ENCODE peak calls at places on chromosomes 2 and 18, in eight cellular contexts. L, C, U, X, E, S, V and B are unnamed samples. For H3K9me3, the result is how much of the 10 kb centered on the place peaks cover.

GRCh38 chr18:26307161-26307773 is 81.0 kb downstream of the TAF4B start:
- DNase-seq in C (no peak), U (no peak), X (peak), E (no peak), L (peak), S (peak), V (no peak), B (no peak)

GRCh38 chr2:219155054-219155644 is 5.5 kb downstream of the NHEJ1 start:
- DNase-seq in C (peak), U (peak), S (peak), X (peak), L (peak), E (no peak), V (peak), B (no peak)

GRCh38 chr2:25112113-25112512 is 56.3 kb downstream of the POMC start:
- DNase-seq in S (no peak), L (no peak), U (no peak), C (no peak), V (no peak), X (no peak), E (no peak), B (no peak)

GRCh38 chr18:62693659-62694058 is 21.7 kb upstream of the PHLPP1 start:
- DNase-seq in C (no peak), X (peak), E (no peak), U (no peak), V (no peak), L (no peak), S (no peak), B (no peak)

GRCh38 chr2:113831156-113831555 is 58.7 kb upstream of the ACTR3 start:
- DNase-seq in U (no peak), S (no peak), C (no peak), L (peak), V (no peak), X (no peak), E (no peak), B (no peak)

GRCh38 chr18:77131652-77132368 is 773 bp downstream of the MBP start:
- DNase-seq in C (peak), L (no peak), S (no peak), V (peak), E (peak), X (no peak), U (peak), B (peak)

GRCh38 chr2:203328735-203329549 is 748 bp downstream of the ABI2 start:
- DNase-seq in C (no peak), L (peak), V (peak), U (peak), S (peak), E (no peak), X (peak), B (peak)

GRCh38 chr2:237390235-237390634 is 23.7 kb downstream of the COL6A3 start:
- DNase-seq in V (no peak), S (no peak), C (no peak), E (no peak), L (no peak), U (no peak), X (no peak), B (no peak)

GRCh38 chr18:48575658-48576453 is 37.0 kb downstream of the CTIF start:
- DNase-seq in X (peak), C (peak), L (no peak), U (no peak), V (no peak), E (no peak), S (no peak), B (peak)

GRCh38 chr2:129459881-129460280 is 519.6 kb upstream of the RAB6C start:
- DNase-seq in X (no peak), S (no peak), E (no peak), V (no peak), U (no peak), C (no peak), L (no peak), B (no peak)
- H3K9me3 ChIP-seq in X (under half), S (under half), E (under half), V (under half), U (under half), C (under half), L (half or more), B (under half)

DNA sequence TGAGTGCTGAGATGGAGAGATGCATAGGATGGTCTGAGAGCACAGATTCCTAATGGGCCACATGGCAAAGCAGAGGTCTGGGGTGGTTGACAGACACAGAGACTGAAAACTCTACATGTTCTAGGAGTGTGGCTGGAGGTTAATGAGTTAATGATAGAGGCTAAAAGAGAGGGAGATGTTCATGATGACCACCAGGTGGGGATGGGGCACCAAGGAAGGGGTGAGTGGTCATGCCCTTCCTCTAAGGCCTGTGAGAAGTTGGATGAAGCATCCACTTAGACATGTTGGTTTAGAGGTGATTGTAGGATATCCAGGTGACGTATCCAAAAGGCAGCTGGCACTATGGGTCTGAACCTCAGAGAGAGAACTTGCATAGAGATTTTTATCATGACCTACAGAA is 102.1 kb downstream of the LRP2 start:
- DNase-seq in E (no peak), X (no peak), L (no peak), U (no peak), S (no peak), C (no peak), V (no peak), B (no peak)
- TF ChIP-seq CTCF in E (no peak), X (peak), L (no peak), U (no peak), S (no peak), C (no peak), V (no peak), B (no peak)

DNA sequence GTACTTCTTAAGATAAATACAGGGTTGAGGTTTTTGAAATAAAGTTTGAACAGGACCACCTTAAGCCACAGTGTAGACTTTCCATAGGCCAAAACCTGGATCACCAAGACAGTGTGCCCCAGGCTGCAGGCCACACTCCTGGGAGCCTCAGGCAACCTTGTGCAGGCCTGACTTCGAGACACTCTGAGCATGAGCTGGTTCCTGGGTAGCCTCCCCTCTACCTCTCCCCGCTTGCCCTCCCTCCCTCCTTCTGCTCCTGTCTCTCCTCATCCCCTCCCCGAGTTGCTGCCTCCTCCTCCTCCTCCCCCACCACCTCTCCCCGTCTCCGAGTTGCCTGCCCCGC is 10.6 kb upstream of the PROC start:
- DNase-seq in V (no peak), S (peak), E (no peak), C (no peak), X (no peak), U (no peak), L (no peak), B (no peak)
- TF ChIP-seq POLR2A in V (no peak), S (no peak), E (no peak), C (no peak), X (no peak), U (no peak), L (no peak), B (no peak)

DNA sequence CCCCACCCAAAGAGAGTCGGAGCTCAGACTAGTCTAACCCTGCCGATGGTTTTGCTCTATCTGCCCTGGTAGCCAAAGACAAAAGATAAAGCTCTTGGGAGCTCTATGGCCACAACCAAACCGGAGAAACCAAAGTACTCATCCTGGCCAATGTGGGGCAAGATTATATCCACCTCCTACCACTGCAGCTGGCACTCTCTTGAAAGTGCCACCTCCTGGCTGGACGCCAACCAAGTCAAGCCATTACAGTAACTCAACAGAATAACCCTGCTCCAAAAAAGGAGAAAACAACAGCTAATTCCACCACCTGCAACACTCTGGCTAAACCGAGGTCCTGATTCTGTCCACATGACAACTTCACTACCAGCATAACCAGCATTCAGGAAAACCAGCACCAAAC is 57.6 kb downstream of the SESTD1 start:
- DNase-seq in X (no peak), U (no peak), S (no peak), C (no peak), L (no peak), V (no peak), E (no peak), B (no peak)
- H3K9me3 ChIP-seq in X (half or more), U (under half), S (under half), C (under half), L (under half), V (under half), E (half or more), B (under half)

DNA sequence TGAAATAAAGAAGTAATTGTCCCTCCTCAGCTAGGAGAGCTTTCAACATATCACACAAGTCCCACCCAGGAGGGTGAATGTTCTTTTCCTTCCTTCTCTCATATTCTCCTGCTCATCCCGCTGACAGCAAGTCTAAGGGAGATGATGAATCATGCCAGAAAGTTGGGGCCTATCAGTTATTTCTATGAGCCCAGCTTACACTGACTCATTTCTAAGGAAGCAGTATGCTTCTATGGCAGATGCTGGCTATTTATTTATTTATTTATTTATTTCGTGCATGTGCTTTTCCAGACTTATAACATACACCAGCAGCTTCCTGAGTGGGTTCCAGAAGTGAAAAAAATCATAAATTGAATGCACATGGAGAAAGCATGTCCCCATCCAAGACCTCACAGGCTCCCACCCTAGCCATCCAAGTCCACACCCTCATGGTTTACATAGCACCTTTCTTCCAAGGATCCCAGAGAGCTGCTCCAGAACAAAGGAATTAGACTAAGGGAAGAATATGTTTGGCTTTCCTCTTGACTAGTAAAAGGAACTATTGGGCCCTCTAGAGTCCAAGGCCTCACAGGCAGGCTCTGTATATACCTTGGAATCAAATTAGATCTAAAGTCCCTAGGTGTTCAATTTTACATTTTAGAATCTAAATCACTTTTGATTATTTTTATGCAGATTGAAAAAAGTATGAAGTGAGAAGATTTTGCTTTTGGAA is 1074.2 kb upstream of the ZEB2 start:
- DNase-seq in E (no peak), C (no peak), U (no peak), L (peak), V (no peak), S (peak), X (no peak), B (no peak)
- TF ChIP-seq CTCF in E (no peak), C (no peak), U (no peak), L (no peak), V (no peak), S (peak), X (no peak), B (no peak)

GRCh38 chr2:208356846-208357574 is 49.6 kb upstream of the PTH2R start:
- DNase-seq in X (no peak), S (no peak), C (no peak), E (no peak), U (no peak), L (no peak), V (no peak), B (no peak)

GRCh38 chr2:208360259-208361076 is 46.1 kb upstream of the PTH2R start:
- DNase-seq in V (no peak), L (no peak), C (no peak), X (no peak), E (no peak), U (no peak), S (no peak), B (peak)

GRCh38 chr2:208361077-208361441 is 45.5 kb upstream of the PTH2R start:
- DNase-seq in L (no peak), S (no peak), X (no peak), C (no peak), V (no peak), U (no peak), E (no peak), B (peak)

GRCh38 chr2:208359632-208359986 is 47.0 kb upstream of the PTH2R start:
- DNase-seq in S (no peak), E (no peak), X (no peak), L (no peak), U (no peak), C (no peak), V (no peak), B (peak)

DNA sequence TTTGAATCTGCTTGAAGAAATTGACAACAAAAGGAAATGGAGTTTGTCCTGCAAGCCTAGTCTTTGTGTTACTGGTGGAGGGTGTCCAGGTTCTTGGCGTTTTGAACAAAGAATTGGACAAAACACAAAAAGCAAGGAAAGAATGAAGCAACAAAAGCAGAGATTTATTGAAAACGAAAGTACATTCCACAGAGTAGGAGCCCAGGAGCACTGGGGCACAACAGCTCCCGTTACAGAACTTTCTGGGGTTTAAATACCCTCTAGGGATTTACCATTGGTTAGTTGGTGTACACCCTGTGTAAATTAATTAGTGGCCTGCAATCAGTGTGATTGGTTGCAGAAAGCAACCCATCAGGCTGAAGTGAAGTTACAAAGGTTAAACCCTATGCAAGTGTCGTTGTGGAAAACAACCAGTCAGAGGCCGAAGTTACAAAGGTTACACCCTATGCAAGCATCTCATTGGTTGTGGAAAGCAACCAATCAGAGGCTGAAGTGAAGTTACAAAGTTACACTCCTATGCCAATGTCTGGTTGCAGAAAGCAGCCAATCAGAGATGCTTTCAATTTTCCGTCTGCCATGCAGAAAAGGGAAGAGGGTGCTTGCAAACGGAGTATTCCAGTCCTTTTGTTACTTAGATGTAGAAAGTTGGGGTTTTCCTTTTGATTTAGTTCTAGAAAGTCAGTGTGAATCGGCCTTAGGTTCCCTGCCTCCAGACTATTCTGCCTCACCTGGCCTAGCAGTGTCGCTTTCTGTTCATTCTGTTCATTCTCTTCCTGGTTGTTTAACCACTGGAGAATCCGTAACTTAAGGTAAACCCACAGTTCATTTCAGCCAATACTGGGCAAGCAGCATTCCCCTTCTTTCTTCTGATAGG is 47.6 kb upstream of the PTH2R start:
- DNase-seq in C (no peak), V (no peak), X (no peak), L (no peak), S (no peak), U (no peak), E (no peak), B (no peak)
- TF ChIP-seq POLR2A in C (no peak), V (no peak), X (no peak), L (no peak), S (no peak), U (no peak), E (no peak), B (no peak)

GRCh38 chr2:95174031-95174430 is 8.4 kb downstream of the ZNF2 start:
- DNase-seq in L (peak), S (no peak), C (no peak), E (no peak), X (no peak), V (no peak), U (no peak), B (no peak)
- H3K9me3 ChIP-seq in L (under half), S (under half), C (under half), E (under half), X (under half), V (under half), U (under half), B (under half)

GRCh38 chr2:195531754-195532153 is 125.3 kb upstream of the SLC39A10 start:
- DNase-seq in C (no peak), U (no peak), X (no peak), V (no peak), L (peak), E (no peak), S (no peak), B (no peak)
- TF ChIP-seq CTCF in C (no peak), U (no peak), X (no peak), V (no peak), L (no peak), E (no peak), S (no peak), B (no peak)

DNA sequence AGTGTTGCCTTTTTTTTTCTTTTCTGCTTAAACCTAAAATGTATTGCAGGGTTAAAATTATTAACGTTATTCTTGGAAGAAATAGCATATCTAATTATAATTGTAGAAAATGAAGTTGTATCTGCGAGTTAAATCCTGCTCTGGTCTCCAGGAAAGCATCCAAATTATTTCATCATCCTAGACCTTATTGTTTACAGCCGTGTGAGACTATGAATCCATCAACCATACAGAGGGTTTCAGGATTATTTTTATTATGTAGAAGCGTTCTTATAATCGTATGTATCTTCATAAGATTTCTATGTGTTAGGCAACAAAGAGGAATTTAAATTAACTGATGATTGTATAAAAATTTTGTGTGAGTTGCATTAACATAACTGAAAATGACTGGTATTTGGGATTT is 14.5 kb upstream of the DSC3 start:
- DNase-seq in X (no peak), L (no peak), C (no peak), S (no peak), V (no peak), E (no peak), U (no peak), B (no peak)
- TF ChIP-seq POLR2A in X (no peak), L (no peak), C (no peak), S (no peak), V (no peak), E (no peak), U (no peak), B (no peak)